ENCODE peak calls at places on chromosomes 2 and 18, in eight cellular contexts. G, A, E, M, V, H, O and D are unnamed samples.

GRCh38 chr2:74658516-74658915 is 4.5 kb downstream of the SEMA4F start:
- DNase-seq in O (no peak), V (no peak), E (peak), G (peak), M (no peak), H (no peak), A (no peak), D (no peak)

GRCh38 chr2:75224636-75225094 is 25.3 kb upstream of the TACR1 start:
- DNase-seq in O (no peak), H (no peak), A (no peak), M (no peak), E (no peak), V (no peak), G (no peak), D (no peak)

GRCh38 chr2:119649364-119649917 is 29.6 kb upstream of the TMEM177 start:
- DNase-seq in H (no peak), A (no peak), E (peak), M (no peak), G (peak), V (no peak), O (peak), D (no peak)

GRCh38 chr2:55493220-55493619 is 26.3 kb upstream of the CFAP36 start:
- DNase-seq in H (no peak), V (no peak), A (no peak), O (no peak), M (no peak), E (peak), G (no peak), D (no peak)

GRCh38 chr18:48326901-48327675 is 82.1 kb downstream of the ZBTB7C start:
- DNase-seq in G (peak), E (peak), M (no peak), H (no peak), O (no peak), A (no peak), V (no peak), D (no peak)

GRCh38 chr18:64929026-64929425 is 780.1 kb upstream of the LINC00305 start:
- DNase-seq in V (no peak), G (no peak), E (peak), M (no peak), H (no peak), A (no peak), O (no peak), D (no peak)

GRCh38 chr2:106160786-106161261 is 33.3 kb downstream of the UXS1 start:
- DNase-seq in V (no peak), O (no peak), G (no peak), A (no peak), M (no peak), H (no peak), E (no peak), D (no peak)

GRCh38 chr2:124024491-124025348 is at the start of gene CNTNAP5:
- DNase-seq in O (no peak), M (peak), G (peak), H (peak), A (peak), E (no peak), V (no peak), D (peak)

GRCh38 chr2:19358242-19359020 is at the start of gene OSR1:
- DNase-seq in M (no peak), E (peak), O (peak), V (no peak), G (peak), H (peak), A (peak), D (peak)

GRCh38 chr18:8675057-8675456 is 30.3 kb upstream of the MTCL1 start:
- DNase-seq in O (no peak), H (no peak), V (no peak), A (no peak), M (no peak), G (no peak), E (no peak), D (no peak)

GRCh38 chr2:64652231-64653173 is 1.2 kb downstream of the SERTAD2 start:
- DNase-seq in H (peak), O (peak), V (peak), E (peak), G (peak), M (no peak), A (peak), D (peak)

GRCh38 chr2:117985092-117985491 is 28.8 kb downstream of the CCDC93 start:
- DNase-seq in H (no peak), G (no peak), V (no peak), M (no peak), E (no peak), A (no peak), O (no peak), D (no peak)

GRCh38 chr2:158502984-158503383 is 46.2 kb downstream of the PKP4 start:
- DNase-seq in H (no peak), M (no peak), O (peak), V (peak), G (peak), E (peak), A (no peak), D (no peak)

GRCh38 chr2:128425731-128426620 is 107.3 kb upstream of the HS6ST1 start:
- DNase-seq in A (peak), O (no peak), H (no peak), V (peak), M (no peak), G (no peak), E (peak), D (peak)

GRCh38 chr18:53789376-53790247 is 434.9 kb downstream of the MBD2 start:
- DNase-seq in M (no peak), G (no peak), A (no peak), V (no peak), E (no peak), O (no peak), H (no peak), D (no peak)

GRCh38 chr2:151200844-151201243 is 60.8 kb downstream of the RBM43 start:
- DNase-seq in H (no peak), E (no peak), V (no peak), G (no peak), A (no peak), O (no peak), M (no peak), D (no peak)

GRCh38 chr18:31061945-31062344 is 19.4 kb upstream of the DSC3 start:
- DNase-seq in M (no peak), H (no peak), O (no peak), V (no peak), G (no peak), E (no peak), A (no peak), D (no peak)

GRCh38 chr2:186036862-186037449 is 298.4 kb downstream of the FSIP2 start:
- DNase-seq in A (no peak), H (no peak), V (no peak), G (no peak), O (no peak), M (no peak), E (no peak), D (no peak)

GRCh38 chr2:173952267-173953046 is 12.7 kb downstream of the SP3 start:
- DNase-seq in E (no peak), O (no peak), H (no peak), A (no peak), V (no peak), G (no peak), M (no peak), D (no peak)

GRCh38 chr2:120512321-120512710 is 166.4 kb downstream of the INHBB start:
- DNase-seq in H (no peak), O (no peak), A (no peak), M (no peak), G (no peak), E (no peak), V (no peak), D (no peak)

GRCh38 chr2:187051350-187051749 is 202.4 kb upstream of the ZSWIM2 start:
- DNase-seq in V (no peak), G (no peak), E (no peak), M (no peak), A (no peak), H (no peak), O (no peak), D (no peak)

GRCh38 chr18:42675810-42676209 is 439.7 kb downstream of the RIT2 start:
- DNase-seq in V (no peak), O (no peak), E (no peak), M (no peak), G (no peak), H (no peak), A (no peak), D (no peak)

GRCh38 chr2:1658394-1659151 is 85.7 kb downstream of the PXDN start:
- DNase-seq in E (no peak), M (no peak), A (no peak), G (no peak), O (no peak), V (peak), H (no peak), D (peak)

GRCh38 chr2:163123526-163123925 is 285.0 kb upstream of the KCNH7 start:
- DNase-seq in O (no peak), H (no peak), G (no peak), M (no peak), A (no peak), E (peak), V (no peak), D (no peak)

GRCh38 chr2:222806606-222807036 is 54.2 kb upstream of the ACSL3 start:
- DNase-seq in H (no peak), E (no peak), V (no peak), M (no peak), O (no peak), A (no peak), G (no peak), D (no peak)

GRCh38 chr2:177972782-177973181 is 99.8 kb downstream of the PDE11A start:
- DNase-seq in V (no peak), A (no peak), M (no peak), H (no peak), G (no peak), E (no peak), O (no peak), D (no peak)

GRCh38 chr2:239202836-239203235 is 198.0 kb downstream of the HDAC4 start:
- DNase-seq in H (no peak), O (no peak), M (no peak), A (peak), G (no peak), V (no peak), E (no peak), D (no peak)

GRCh38 chr2:39435254-39435653 is 1.8 kb downstream of the MAP4K3 start:
- DNase-seq in E (no peak), V (no peak), O (no peak), A (no peak), G (peak), H (no peak), M (no peak), D (no peak)

GRCh38 chr18:48889115-48889941 is 61.4 kb downstream of the SMAD7 start:
- DNase-seq in G (peak), M (peak), V (no peak), E (no peak), H (peak), A (peak), O (no peak), D (no peak)

GRCh38 chr2:46998551-46998950 is 82.9 kb upstream of the MCFD2 start:
- DNase-seq in A (no peak), M (no peak), G (no peak), O (no peak), V (no peak), H (no peak), E (peak), D (no peak)

GRCh38 chr2:150169230-150169629 is 318.2 kb downstream of the RND3 start:
- DNase-seq in E (peak), H (peak), O (no peak), A (no peak), G (peak), M (no peak), V (no peak), D (peak)

GRCh38 chr2:2147024-2147900 is 183.8 kb downstream of the MYT1L start:
- DNase-seq in M (no peak), E (no peak), V (no peak), O (no peak), A (no peak), H (no peak), G (no peak), D (no peak)

GRCh38 chr2:41966431-41966893 is 81.4 kb upstream of the PKDCC start:
- DNase-seq in V (peak), H (peak), M (peak), E (peak), A (peak), G (peak), O (peak), D (peak)

GRCh38 chr2:232365621-232366321 is 12.8 kb upstream of the ALPP start:
- DNase-seq in M (no peak), V (peak), A (no peak), G (peak), O (no peak), E (peak), H (no peak), D (no peak)

GRCh38 chr2:69168144-69168813 is 155.3 kb downstream of the ANTXR1 start:
- DNase-seq in V (no peak), O (no peak), A (no peak), G (no peak), E (peak), H (no peak), M (no peak), D (no peak)

GRCh38 chr2:46308081-46308480 is 10.9 kb downstream of the EPAS1 start:
- DNase-seq in A (no peak), O (no peak), V (no peak), H (no peak), E (peak), M (no peak), G (peak), D (no peak)